ENCODE peak calls at places on chromosome 11, in nine cellular contexts. T is vagina, Q is endothelial cell of umbilical vein, G is stomach, I is IMR-90, V is tibial nerve, D is H1, H is GM12878, F is right lobe of liver. R is an unnamed sample.

GRCh38 chr11:7869467-7869866 is 61.6 kb downstream of the OR10A6 start:
- DNase-seq in T (no peak), Q (peak; percentile 63), G (no peak), I (no peak), V (no peak), D (no peak), H (no peak), F (no peak), R (no peak)

GRCh38 chr11:36240178-36240577 is 49.0 kb downstream of the COMMD9 start:
- DNase-seq in T (no peak), Q (no peak), G (no peak), I (peak; percentile 15), V (no peak), D (no peak), H (no peak), F (no peak), R (no peak)

GRCh38 chr11:72227316-72228228 is 3.0 kb downstream of the INPPL1 start:
- DNase-seq in T (no peak), Q (no peak), G (peak; percentile 27), I (peak; percentile 47), V (no peak), D (no peak), H (no peak), F (no peak), R (peak; percentile 13)

GRCh38 chr11:79080506-79080905 is 360.3 kb downstream of the TENM4 start:
- DNase-seq in T (no peak), Q (peak; percentile 25), G (no peak), I (peak; percentile 22), V (no peak), D (no peak), H (no peak), F (no peak), R (no peak)

GRCh38 chr11:19869466-19869865 is 156.8 kb downstream of the NAV2 start:
- DNase-seq in T (no peak), Q (no peak), G (no peak), I (no peak), V (no peak), D (no peak), H (no peak), F (no peak), R (no peak)

GRCh38 chr11:129278586-129279319 is 86.6 kb upstream of the ARHGAP32 start:
- DNase-seq in T (no peak), Q (no peak), G (no peak), I (no peak), V (no peak), D (no peak), H (no peak), F (peak; percentile 28), R (no peak)

GRCh38 chr11:133679896-133680295 is 147.6 kb upstream of the OPCML start:
- DNase-seq in T (no peak), Q (no peak), G (no peak), I (no peak), V (no peak), D (no peak), H (no peak), F (no peak), R (no peak)

GRCh38 chr11:17275376-17276235 is 933 bp upstream of the NUCB2 start:
- DNase-seq in T (no peak), Q (no peak), G (no peak), I (no peak), V (no peak), D (no peak), H (no peak), F (no peak), R (no peak)

GRCh38 chr11:97964332-97965004 is 1056.3 kb upstream of the CNTN5 start:
- DNase-seq in T (no peak), Q (no peak), G (no peak), I (no peak), V (no peak), D (no peak), H (no peak), F (no peak), R (no peak)

GRCh38 chr11:122048401-122048800 is 67.6 kb downstream of the BLID start:
- DNase-seq in T (no peak), Q (peak; percentile 34), G (no peak), I (peak; percentile 64), V (no peak), D (no peak), H (no peak), F (no peak), R (no peak)

GRCh38 chr11:78270993-78271392 is 82.3 kb downstream of the USP35 start:
- DNase-seq in T (no peak), Q (no peak), G (no peak), I (no peak), V (no peak), D (no peak), H (no peak), F (no peak), R (no peak)

GRCh38 chr11:9280655-9281301 is 15.6 kb upstream of the DENND5A start:
- DNase-seq in T (peak; percentile 6), Q (peak; percentile 41), G (peak; percentile 57), I (peak; percentile 81), V (no peak), D (no peak), H (peak; percentile 58), F (no peak), R (no peak)

GRCh38 chr11:119341222-119342022 is 739 bp upstream of the C1QTNF5 start:
- DNase-seq in T (no peak), Q (no peak), G (no peak), I (no peak), V (no peak), D (no peak), H (no peak), F (no peak), R (no peak)

GRCh38 chr11:7332962-7333361 is 81.3 kb downstream of the SYT9 start:
- DNase-seq in T (no peak), Q (no peak), G (no peak), I (no peak), V (no peak), D (no peak), H (no peak), F (no peak), R (no peak)

GRCh38 chr11:128859563-128860441 is 7.3 kb downstream of the KCNJ1 start:
- DNase-seq in T (no peak), Q (peak; percentile 74), G (peak; percentile 84), I (peak; percentile 47), V (peak; percentile 63), D (peak; percentile 75), H (no peak), F (peak; percentile 74), R (peak; percentile 49)

GRCh38 chr11:44346983-44347382 is 37.0 kb upstream of the ALX4 start:
- DNase-seq in T (no peak), Q (no peak), G (no peak), I (no peak), V (no peak), D (no peak), H (no peak), F (no peak), R (no peak)

GRCh38 chr11:57357827-57358226 is 19.7 kb downstream of the P2RX3 start:
- DNase-seq in T (no peak), Q (no peak), G (no peak), I (peak; percentile 54), V (no peak), D (no peak), H (no peak), F (no peak), R (no peak)

GRCh38 chr11:19084661-19085315 is 24.3 kb upstream of the MRGPRX2 start:
- DNase-seq in T (no peak), Q (no peak), G (no peak), I (no peak), V (no peak), D (no peak), H (no peak), F (no peak), R (no peak)

GRCh38 chr11:127653071-127653470 is 652.5 kb upstream of the KIRREL3 start:
- DNase-seq in T (no peak), Q (no peak), G (no peak), I (no peak), V (no peak), D (no peak), H (no peak), F (no peak), R (no peak)

DNA sequence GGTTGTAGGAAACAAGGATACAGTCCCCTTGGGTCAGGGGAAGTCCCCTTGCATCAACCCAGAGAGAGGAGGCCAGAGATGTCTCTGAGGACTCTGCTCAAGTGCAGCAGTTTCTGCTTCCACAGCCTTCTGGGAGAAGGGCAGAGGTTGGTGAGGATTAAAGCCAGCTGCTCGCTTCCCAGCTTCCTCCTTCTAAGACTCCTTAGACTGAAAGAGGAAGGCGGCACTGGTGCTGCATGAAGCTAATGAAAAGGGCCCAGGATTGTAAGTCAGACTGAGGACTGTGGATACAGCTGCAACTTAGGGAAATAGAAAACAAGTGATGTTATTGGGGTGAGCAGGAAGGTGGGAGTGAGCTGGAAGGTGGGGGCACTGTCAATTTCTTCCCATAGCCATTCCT is at the start of gene OR52K1:
- DNase-seq in T (no peak), Q (no peak), G (no peak), I (no peak), V (no peak), D (no peak), H (no peak), F (no peak), R (no peak)
- H3K36me3 ChIP-seq in T (no peaks in the 10 kb centered on the region), Q (no peaks in the 10 kb centered on the region), G (no peaks in the 10 kb centered on the region), I (no peaks in the 10 kb centered on the region), V (no peaks in the 10 kb centered on the region), D (no peaks in the 10 kb centered on the region), H (no peaks in the 10 kb centered on the region), F (no peaks in the 10 kb centered on the region), R (no peaks in the 10 kb centered on the region)

GRCh38 chr11:64916848-64917662 is at the start of gene ATG2A:
- DNase-seq in T (peak; percentile 99), Q (peak; percentile 100), G (peak; percentile 100), I (peak; percentile 100), V (peak; percentile 99), D (peak; percentile 97), H (peak; percentile 99), F (peak; percentile 99), R (peak; percentile 99)
- TF ChIP-seq POLR2A in T (no peak), Q (peak; percentile 79), G (no peak), I (peak; percentile 89), V (peak; percentile 62), D (peak; percentile 36), H (peak; percentile 86), F (peak; percentile 98), R (peak; percentile 79)

GRCh38 chr11:65554057-65554818 is 3.9 kb downstream of the LTBP3 start:
- DNase-seq in T (no peak), Q (no peak), G (no peak), I (no peak), V (no peak), D (no peak), H (no peak), F (no peak), R (no peak)
- H3K4me3 ChIP-seq in T (no peak overlapping the region), Q (no peak overlapping the region), G (no peak overlapping the region), I (no peak overlapping the region), V (no peak overlapping the region), D (peak overlapping the region; percentile 27), H (no peak overlapping the region), F (no peak overlapping the region), R (no peak overlapping the region)

DNA sequence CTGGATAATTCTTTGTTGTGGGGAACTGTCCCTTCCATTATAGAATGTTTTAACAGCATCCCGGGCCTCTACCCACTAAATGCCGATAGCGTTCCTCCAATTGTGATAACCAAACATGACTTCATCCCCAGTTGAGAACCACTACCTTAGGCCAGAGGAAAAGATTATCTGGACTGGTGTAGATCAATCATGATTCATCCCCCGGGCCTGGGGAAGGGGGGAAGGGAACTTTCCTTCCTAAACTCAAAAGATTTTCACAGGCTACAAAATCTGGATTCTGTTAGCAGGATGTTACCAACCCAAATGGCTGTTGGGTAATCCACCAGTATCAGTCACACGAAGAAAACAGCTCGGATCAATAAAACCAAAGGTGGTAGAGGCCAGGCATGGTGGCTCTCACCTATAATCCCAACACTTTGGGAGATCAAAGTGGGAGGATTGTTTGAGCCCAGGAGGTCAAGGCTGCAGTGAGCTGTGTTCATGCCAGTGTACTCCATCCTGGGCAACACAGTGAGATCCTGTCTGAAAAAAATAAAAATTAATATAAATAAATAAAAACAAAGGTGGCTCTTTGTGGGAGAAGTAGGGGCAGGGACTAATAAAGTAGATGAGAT is 10.1 kb downstream of the CTR9 start:
- DNase-seq in T (no peak), Q (no peak), G (no peak), I (no peak), V (no peak), D (no peak), H (no peak), F (no peak), R (no peak)
- H3K36me3 ChIP-seq in T (peaks cover 41% of the 10 kb centered on the region), Q (peaks cover 33% of the 10 kb centered on the region), G (no peaks in the 10 kb centered on the region), I (peaks cover 38% of the 10 kb centered on the region), V (peaks cover 26% of the 10 kb centered on the region), D (peaks cover 30% of the 10 kb centered on the region), H (peaks cover 3% of the 10 kb centered on the region), F (peaks cover 81% of the 10 kb centered on the region), R (no peaks in the 10 kb centered on the region)

R was measured in uterus.